ENCODE peak calls at places on chromosomes 3 and 15, in nine cellular contexts. V is RPMI8226; W is spleen; U is NB4; P is T follicular helper cell; D is caudate nucleus; E is stimulated activated CD4-positive, alpha-beta T cell treated with anti-CD3 and anti-CD28 coated beads, Interleukin-12 subunit alpha, Interleukin-12 subunit beta, amount 100 ng/mL, for 4 hours; G is NCI-H1092 treated with DMSO at 0.1 percent for 48 hours; K is adrenal gland. S is an unnamed sample.

GRCh38 chr15:62846131-62846804 is 196.3 kb upstream of the TPM1 start:
- DNase-seq in V (no peak), W (no peak), U (no peak), P (no peak), D (no peak), E (no peak), G (no peak), K (no peak), S (no peak)

GRCh38 chr3:32781211-32781968 is 36.4 kb upstream of the TRIM71 start:
- DNase-seq in V (peak), W (peak), U (peak), P (peak), D (peak), E (peak), G (peak), K (peak), S (peak)

GRCh38 chr3:146814601-146815315 is 209.6 kb upstream of the PLSCR5 start:
- DNase-seq in V (no peak), W (no peak), U (no peak), P (no peak), D (no peak), E (no peak), G (no peak), K (no peak), S (no peak)

GRCh38 chr3:63791974-63792373 is 27.1 kb upstream of the C3orf49 start:
- DNase-seq in V (peak), W (no peak), U (peak), P (no peak), D (no peak), E (no peak), G (no peak), K (no peak), S (peak)

GRCh38 chr3:56915969-56916586 is 114.3 kb upstream of the ARHGEF3 start:
- DNase-seq in V (peak), W (peak), U (peak), P (peak), D (no peak), E (peak), G (peak), K (no peak), S (no peak)

GRCh38 chr3:108388136-108389132 is 92.1 kb downstream of the HHLA2 start:
- DNase-seq in V (peak), W (no peak), U (no peak), P (no peak), D (no peak), E (no peak), G (peak), K (no peak), S (no peak)

GRCh38 chr3:115436767-115437301 is 186.5 kb upstream of the GAP43 start:
- DNase-seq in V (no peak), W (no peak), U (peak), P (no peak), D (no peak), E (no peak), G (no peak), K (peak), S (no peak)

GRCh38 chr15:83657549-83657948 is 3.6 kb downstream of the ADAMTSL3 start:
- DNase-seq in V (no peak), W (no peak), U (peak), P (no peak), D (no peak), E (no peak), G (no peak), K (no peak), S (no peak)

GRCh38 chr3:106860182-106860581 is 517.1 kb upstream of the CCDC54 start:
- DNase-seq in V (no peak), W (no peak), U (no peak), P (no peak), D (no peak), E (no peak), G (no peak), K (no peak), S (no peak)

GRCh38 chr15:66672867-66673266 is 29.2 kb upstream of the SMAD6 start:
- DNase-seq in V (no peak), W (no peak), U (no peak), P (no peak), D (no peak), E (no peak), G (no peak), K (no peak), S (no peak)

GRCh38 chr3:125190781-125191180 is 21.8 kb downstream of the SLC12A8 start:
- DNase-seq in V (no peak), W (no peak), U (no peak), P (no peak), D (no peak), E (no peak), G (no peak), K (no peak), S (no peak)

GRCh38 chr3:59482001-59482400 is 432.2 kb upstream of the CFAP20DC start:
- DNase-seq in V (no peak), W (no peak), U (no peak), P (no peak), D (no peak), E (no peak), G (no peak), K (no peak), S (no peak)

GRCh38 chr15:58707397-58707796 is 42.1 kb downstream of the ADAM10 start:
- DNase-seq in V (no peak), W (no peak), U (no peak), P (no peak), D (no peak), E (no peak), G (no peak), K (no peak), S (no peak)

GRCh38 chr3:197462808-197463207 is 93.0 kb downstream of the BDH1 start:
- DNase-seq in V (no peak), W (no peak), U (no peak), P (no peak), D (no peak), E (no peak), G (no peak), K (no peak), S (no peak)